ENCODE peak calls at places on chromosomes 5 and 9, in six cellular contexts. X is B cell, Y is HFF-Myc, L is fibroblast of lung, P is tibial nerve, G is right atrium auricular region. V is an unnamed sample.

GRCh38 chr9:108834959-108835696 is 20.7 kb downstream of the ACTL7B start:
- DNase-seq in G (no peak), L (no peak), X (no peak), Y (no peak), P (no peak), V (peak)

GRCh38 chr5:181223729-181224389 is 778 bp downstream of the TRIM41 start:
- DNase-seq in L (peak), P (no peak), X (no peak), G (no peak), Y (no peak), V (no peak)

GRCh38 chr5:115657883-115658233 is 32.0 kb upstream of the TMED7 start:
- DNase-seq in P (no peak), G (no peak), Y (no peak), X (no peak), L (peak), V (peak)

GRCh38 chr9:131667576-131667975 is 72.3 kb downstream of the RAPGEF1 start:
- DNase-seq in G (no peak), L (peak), P (no peak), Y (no peak), X (peak), V (no peak)

GRCh38 chr9:32378496-32378895 is 5.9 kb upstream of the ACO1 start:
- DNase-seq in L (peak), P (peak), Y (peak), G (no peak), X (peak), V (peak)

GRCh38 chr9:68755752-68756151 is 50.7 kb downstream of the PIP5K1B start:
- DNase-seq in P (no peak), G (no peak), L (no peak), X (no peak), Y (no peak), V (no peak)

GRCh38 chr5:173315495-173316352 is 12.5 kb downstream of the STC2 start:
- DNase-seq in Y (no peak), L (peak), P (peak), G (no peak), X (no peak), V (peak)

GRCh38 chr9:130328349-130328801 is 62.8 kb downstream of the HMCN2 start:
- DNase-seq in G (peak), P (peak), Y (no peak), L (peak), X (no peak), V (no peak)

GRCh38 chr9:95189230-95190098 is 128.0 kb downstream of the FANCC start:
- DNase-seq in X (no peak), G (peak), Y (no peak), P (peak), L (peak), V (no peak)

GRCh38 chr5:73433982-73434342 is 14.6 kb downstream of the FOXD1 start:
- DNase-seq in Y (no peak), L (peak), P (no peak), G (no peak), X (no peak), V (no peak)

GRCh38 chr5:122756263-122756911 is 18.5 kb upstream of the SNX2 start:
- DNase-seq in G (no peak), P (no peak), X (peak), L (peak), Y (no peak), V (peak)

GRCh38 chr9:125260564-125260963 is 1.1 kb upstream of the GAPVD1 start:
- DNase-seq in L (no peak), P (no peak), G (no peak), X (no peak), Y (no peak), V (no peak)

GRCh38 chr5:54889826-54890225 is 95.6 kb downstream of the ESM1 start:
- DNase-seq in L (peak), G (no peak), Y (peak), P (no peak), X (no peak), V (peak)

GRCh38 chr5:140557965-140558364 is 692 bp upstream of the SRA1 start:
- DNase-seq in Y (no peak), G (peak), L (no peak), X (no peak), P (no peak), V (no peak)

GRCh38 chr5:116923344-116923743 is 348.7 kb upstream of the SEMA6A start:
- DNase-seq in P (no peak), L (no peak), Y (no peak), X (no peak), G (no peak), V (no peak)

GRCh38 chr5:132753135-132753987 is 6.1 kb downstream of the CCNI2 start:
- DNase-seq in Y (no peak), G (no peak), L (no peak), P (no peak), X (no peak), V (peak)
- TF ChIP-seq CTCF in Y (no peak), G (peak), L (peak), P (no peak), X (no peak), V (peak)

GRCh38 chr9:4297151-4297794 is 2.6 kb downstream of the GLIS3 start:
- DNase-seq in X (no peak), G (peak), Y (peak), P (peak), L (peak), V (peak)

GRCh38 chr9:4295160-4295559 is 4.7 kb downstream of the GLIS3 start:
- DNase-seq in G (no peak), X (no peak), Y (no peak), P (no peak), L (no peak), V (no peak)

GRCh38 chr9:4297795-4298254 is 2.0 kb downstream of the GLIS3 start:
- DNase-seq in L (peak), P (peak), G (peak), X (peak), Y (no peak), V (peak)

GRCh38 chr9:4298255-4299005 is 1.4 kb downstream of the GLIS3 start:
- DNase-seq in P (peak), Y (no peak), L (peak), X (peak), G (peak), V (peak)

GRCh38 chr9:4296217-4296616 is 3.7 kb downstream of the GLIS3 start:
- DNase-seq in X (no peak), G (no peak), P (no peak), L (no peak), Y (no peak), V (no peak)
- TF ChIP-seq CTCF in X (no peak), G (no peak), P (no peak), L (no peak), Y (no peak), V (no peak)

DNA sequence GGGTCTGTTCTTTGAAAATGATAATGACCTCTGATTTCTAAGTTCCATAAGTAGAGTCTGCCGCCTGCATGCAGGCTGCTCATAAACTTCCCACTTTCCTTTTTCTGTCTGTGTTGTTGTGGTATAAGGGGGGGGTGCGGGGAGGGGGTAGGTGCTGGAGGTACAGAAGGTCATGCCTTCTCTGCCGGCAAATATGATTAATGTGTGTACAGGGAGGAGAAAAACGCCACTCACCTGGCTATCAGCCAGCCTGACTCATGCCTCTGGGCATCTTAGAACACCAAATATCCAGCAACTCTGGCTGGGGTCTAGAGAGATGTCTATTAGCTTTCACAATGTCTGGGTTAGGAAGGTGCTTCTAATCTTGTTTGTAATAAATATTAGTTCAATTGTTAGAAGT is 128.3 kb downstream of the EFNA5 start:
- DNase-seq in L (peak), G (peak), P (peak), X (no peak), Y (peak), V (peak)
- TF ChIP-seq CTCF in L (no peak), G (no peak), P (no peak), X (no peak), Y (no peak), V (no peak)

GRCh38 chr5:157520911-157521703 is 54.5 kb downstream of the ADAM19 start:
- DNase-seq in Y (no peak), G (peak), L (peak), X (no peak), P (no peak), V (peak)
- TF ChIP-seq CTCF in Y (no peak), G (peak), L (peak), X (no peak), P (no peak), V (no peak)

GRCh38 chr5:147740864-147741263 is 41.7 kb downstream of the JAKMIP2 start:
- DNase-seq in Y (no peak), G (no peak), X (no peak), L (no peak), P (no peak), V (no peak)
- TF ChIP-seq CTCF in Y (no peak), G (no peak), X (no peak), L (no peak), P (no peak), V (no peak)

DNA sequence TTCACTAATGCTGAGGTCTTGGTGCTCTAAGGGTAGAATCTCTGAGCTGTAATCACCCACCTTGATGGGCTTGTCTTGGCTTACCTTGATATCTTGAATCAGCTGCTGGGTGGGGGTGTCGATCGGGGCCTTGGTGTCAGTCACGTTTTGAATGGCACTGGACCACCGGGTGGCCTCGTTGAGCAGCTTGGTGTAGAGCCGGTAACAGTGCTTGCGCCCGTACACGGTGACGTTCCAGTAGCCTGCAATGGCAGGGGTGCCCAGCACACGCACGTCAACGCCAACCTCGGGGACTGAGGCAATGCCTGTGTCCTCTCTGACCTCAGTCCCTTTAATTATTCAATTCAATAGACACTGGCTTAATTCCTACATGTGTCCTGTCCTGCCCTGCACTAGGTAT is 63.1 kb upstream of the RETREG1 start:
- DNase-seq in G (no peak), P (no peak), X (no peak), Y (no peak), L (no peak), V (no peak)
- TF ChIP-seq CTCF in G (no peak), P (no peak), X (no peak), Y (no peak), L (no peak), V (no peak)